ENCODE peak calls at places on chromosomes 2 and 18, in nine cellular contexts. D is aorta, M is endothelial cell of umbilical vein, N is upper lobe of left lung, O is heart right ventricle, A is right atrium auricular region, T is fibroblast of pulmonary artery, Y is foreskin fibroblast, I is AG10803. P is an unnamed sample.

GRCh38 chr2:177478907-177479306 is 86.3 kb downstream of the AGPS start:
- DNase-seq in D (no peak), M (no peak), N (no peak), O (no peak), A (no peak), T (no peak), Y (no peak), I (no peak), P (no peak)

GRCh38 chr2:20141056-20141762 is 83.7 kb downstream of the SDC1 start:
- DNase-seq in D (peak), M (peak), N (no peak), O (peak), A (peak), T (peak), Y (peak), I (peak), P (peak)

GRCh38 chr2:239257511-239257937 is 143.3 kb downstream of the HDAC4 start:
- DNase-seq in D (no peak), M (peak), N (no peak), O (no peak), A (no peak), T (peak), Y (peak), I (peak), P (peak)

GRCh38 chr2:5077479-5078089 is 614.6 kb upstream of the SOX11 start:
- DNase-seq in D (no peak), M (no peak), N (no peak), O (no peak), A (no peak), T (peak), Y (no peak), I (no peak), P (no peak)

GRCh38 chr18:911025-911424 is 6.4 kb downstream of the ADCYAP1 start:
- DNase-seq in D (no peak), M (no peak), N (no peak), O (no peak), A (no peak), T (no peak), Y (no peak), I (no peak), P (no peak)

GRCh38 chr2:240812301-240812680 is 7.7 kb downstream of the KIF1A start:
- DNase-seq in D (peak), M (no peak), N (peak), O (no peak), A (no peak), T (no peak), Y (no peak), I (no peak), P (no peak)

GRCh38 chr2:136004920-136005319 is 19.5 kb upstream of the DARS1 start:
- DNase-seq in D (no peak), M (no peak), N (no peak), O (no peak), A (no peak), T (no peak), Y (no peak), I (no peak), P (no peak)

GRCh38 chr2:38528008-38528442 is 74.7 kb downstream of the HNRNPLL start:
- DNase-seq in D (peak), M (peak), N (peak), O (peak), A (no peak), T (peak), Y (peak), I (peak), P (no peak)

GRCh38 chr2:168190590-168191336 is 56.6 kb downstream of the STK39 start:
- DNase-seq in D (no peak), M (no peak), N (no peak), O (no peak), A (no peak), T (no peak), Y (no peak), I (no peak), P (no peak)

GRCh38 chr2:238651306-238652052 is 196.4 kb upstream of the TWIST2 start:
- DNase-seq in D (no peak), M (no peak), N (no peak), O (no peak), A (peak), T (no peak), Y (no peak), I (no peak), P (no peak)

GRCh38 chr2:208545398-208546042 is 138.9 kb downstream of the PTH2R start:
- DNase-seq in D (no peak), M (no peak), N (no peak), O (no peak), A (no peak), T (no peak), Y (no peak), I (no peak), P (no peak)

GRCh38 chr2:200677721-200678532 is 92.1 kb downstream of the AOX1 start:
- DNase-seq in D (no peak), M (peak), N (no peak), O (no peak), A (peak), T (peak), Y (no peak), I (peak), P (peak)

GRCh38 chr2:64819774-64820688 is 166.3 kb upstream of the SERTAD2 start:
- DNase-seq in D (no peak), M (no peak), N (no peak), O (no peak), A (no peak), T (no peak), Y (no peak), I (no peak), P (no peak)

GRCh38 chr2:20421988-20422678 is 24.7 kb upstream of the RHOB start:
- DNase-seq in D (peak), M (no peak), N (peak), O (peak), A (peak), T (peak), Y (peak), I (peak), P (peak)

GRCh38 chr2:111162718-111163331 is 42.1 kb downstream of the BCL2L11 start:
- DNase-seq in D (no peak), M (peak), N (no peak), O (no peak), A (no peak), T (peak), Y (no peak), I (no peak), P (no peak)

GRCh38 chr18:3048121-3048520 is 35.2 kb upstream of the LPIN2 start:
- DNase-seq in D (no peak), M (no peak), N (no peak), O (no peak), A (peak), T (no peak), Y (no peak), I (no peak), P (no peak)

GRCh38 chr2:225937625-225938024 is 538.1 kb downstream of the NYAP2 start:
- DNase-seq in D (no peak), M (no peak), N (no peak), O (no peak), A (no peak), T (peak), Y (peak), I (peak), P (peak)

GRCh38 chr2:53188846-53189245 is 578.8 kb upstream of the CHAC2 start:
- DNase-seq in D (no peak), M (no peak), N (no peak), O (no peak), A (no peak), T (no peak), Y (no peak), I (no peak), P (no peak)

GRCh38 chr2:219539926-219540678 is 3.5 kb downstream of the CHPF start:
- DNase-seq in D (no peak), M (no peak), N (peak), O (no peak), A (no peak), T (no peak), Y (no peak), I (no peak), P (no peak)

GRCh38 chr18:32478818-32479217 is 8.1 kb upstream of the GAREM1 start:
- DNase-seq in D (no peak), M (no peak), N (no peak), O (no peak), A (no peak), T (no peak), Y (no peak), I (no peak), P (no peak)

GRCh38 chr18:46877329-46877987 is 39.8 kb downstream of the PIAS2 start:
- DNase-seq in D (no peak), M (no peak), N (no peak), O (no peak), A (no peak), T (no peak), Y (no peak), I (no peak), P (no peak)

GRCh38 chr2:13558368-13558767 is 841.6 kb downstream of the TRIB2 start:
- DNase-seq in D (no peak), M (no peak), N (no peak), O (no peak), A (no peak), T (no peak), Y (no peak), I (no peak), P (peak)

GRCh38 chr2:223027442-223027841 is 24.5 kb upstream of the KCNE4 start:
- DNase-seq in D (peak), M (peak), N (no peak), O (no peak), A (no peak), T (peak), Y (peak), I (peak), P (peak)

GRCh38 chr2:12918138-12918840 is 201.6 kb downstream of the TRIB2 start:
- DNase-seq in D (no peak), M (no peak), N (no peak), O (no peak), A (no peak), T (peak), Y (no peak), I (no peak), P (peak)

GRCh38 chr18:11322716-11323115 is 173.3 kb upstream of the PIEZO2 start:
- DNase-seq in D (no peak), M (no peak), N (no peak), O (no peak), A (no peak), T (no peak), Y (no peak), I (no peak), P (no peak)

GRCh38 chr2:157587576-157587975 is 41.1 kb downstream of the ACVR1C start:
- DNase-seq in D (no peak), M (no peak), N (no peak), O (no peak), A (no peak), T (no peak), Y (no peak), I (no peak), P (no peak)

GRCh38 chr2:234491281-234491680 is 5.6 kb downstream of the ARL4C start:
- DNase-seq in D (no peak), M (no peak), N (no peak), O (no peak), A (no peak), T (no peak), Y (no peak), I (peak), P (no peak)

GRCh38 chr2:60312618-60313017 is 240.8 kb downstream of the BCL11A start:
- DNase-seq in D (no peak), M (no peak), N (no peak), O (no peak), A (no peak), T (no peak), Y (no peak), I (no peak), P (no peak)

GRCh38 chr2:217362710-217363109 is 502.8 kb upstream of the TNP1 start:
- DNase-seq in D (no peak), M (no peak), N (no peak), O (no peak), A (no peak), T (no peak), Y (no peak), I (no peak), P (no peak)

GRCh38 chr18:63002305-63002704 is 287.0 kb downstream of the PHLPP1 start:
- DNase-seq in D (no peak), M (no peak), N (no peak), O (no peak), A (no peak), T (no peak), Y (no peak), I (no peak), P (no peak)

GRCh38 chr2:134154269-134154668 is 99.6 kb upstream of the MGAT5 start:
- DNase-seq in D (no peak), M (peak), N (no peak), O (no peak), A (no peak), T (peak), Y (no peak), I (no peak), P (no peak)

GRCh38 chr2:199940373-199940772 is 14.9 kb downstream of the TYW5 start:
- DNase-seq in D (no peak), M (peak), N (no peak), O (no peak), A (no peak), T (peak), Y (no peak), I (peak), P (no peak)

GRCh38 chr2:113232123-113232522 is 46.6 kb downstream of the PAX8 start:
- DNase-seq in D (no peak), M (no peak), N (no peak), O (no peak), A (no peak), T (no peak), Y (no peak), I (no peak), P (no peak)

GRCh38 chr2:113231064-113231463 is 47.7 kb downstream of the PAX8 start:
- DNase-seq in D (no peak), M (no peak), N (no peak), O (no peak), A (no peak), T (no peak), Y (no peak), I (no peak), P (no peak)

GRCh38 chr2:113228991-113229716 is 49.6 kb downstream of the PAX8 start:
- DNase-seq in D (peak), M (no peak), N (no peak), O (no peak), A (no peak), T (no peak), Y (no peak), I (no peak), P (no peak)

GRCh38 chr2:113229795-113230194 is 48.9 kb downstream of the PAX8 start:
- DNase-seq in D (peak), M (no peak), N (no peak), O (no peak), A (no peak), T (no peak), Y (no peak), I (no peak), P (no peak)

DNA sequence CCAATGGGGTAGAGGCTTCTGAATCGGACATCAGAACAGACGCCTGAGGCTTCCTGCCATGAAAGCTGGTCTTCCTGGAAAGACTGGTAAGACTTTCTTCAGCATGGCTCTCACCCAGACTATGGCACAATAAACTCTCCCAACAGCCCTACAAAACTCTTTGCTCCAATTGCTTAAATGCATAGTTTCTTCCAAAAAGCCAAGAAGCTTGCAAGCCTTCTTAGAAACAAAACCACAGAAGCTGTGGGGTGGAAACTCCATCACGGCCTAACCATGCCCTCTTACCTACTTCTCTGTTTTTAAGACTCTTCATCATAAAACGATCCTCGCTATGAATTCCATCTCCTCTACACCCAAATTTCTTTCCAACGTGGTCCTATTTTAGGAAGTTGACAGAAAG is 48.2 kb downstream of the PAX8 start:
- DNase-seq in D (peak), M (no peak), N (no peak), O (no peak), A (no peak), T (no peak), Y (no peak), I (peak), P (no peak)
- H3K4me3 ChIP-seq in D (no peak), M (no peak), N (no peak), O (no peak), A (no peak), T (no peak), Y (no peak), I (no peak), P (no peak)

GRCh38 chr2:29117636-29118303 is 2.6 kb downstream of the CLIP4 start:
- DNase-seq in D (no peak), M (peak), N (no peak), O (no peak), A (no peak), T (peak), Y (no peak), I (peak), P (no peak)
- H3K4me3 ChIP-seq in D (no peak), M (no peak), N (no peak), O (no peak), A (no peak), T (no peak), Y (no peak), I (no peak), P (no peak)

DNA sequence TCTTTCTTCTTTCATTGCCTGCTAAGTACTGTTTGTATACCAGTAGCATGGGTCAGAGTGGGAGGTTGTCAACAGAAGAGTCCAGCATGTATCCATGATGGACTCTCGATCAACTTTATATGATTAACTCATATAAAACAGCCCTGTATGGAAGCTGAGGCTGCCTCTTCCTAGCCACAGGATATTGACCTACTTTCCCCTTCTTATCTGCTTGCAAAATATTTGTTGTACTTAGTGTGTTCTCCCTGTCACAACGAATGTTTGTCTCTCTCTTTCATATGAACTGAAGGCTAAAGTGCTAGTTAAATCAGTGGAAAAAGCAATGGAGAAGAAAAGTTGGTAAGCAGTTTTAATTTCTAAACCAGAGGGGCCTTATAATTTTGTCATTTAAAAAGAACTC is 17.8 kb downstream of the MYO1B start:
- DNase-seq in D (no peak), M (no peak), N (no peak), O (no peak), A (no peak), T (peak), Y (no peak), I (no peak), P (no peak)
- H3K4me3 ChIP-seq in D (no peak), M (no peak), N (no peak), O (no peak), A (no peak), T (no peak), Y (no peak), I (no peak), P (no peak)

GRCh38 chr2:55361465-55362189 is 58.0 kb downstream of the CCDC88A start:
- DNase-seq in D (no peak), M (no peak), N (no peak), O (no peak), A (no peak), T (no peak), Y (no peak), I (no peak), P (no peak)
- H3K4me3 ChIP-seq in D (no peak), M (no peak), N (no peak), O (no peak), A (no peak), T (no peak), Y (no peak), I (no peak), P (no peak)

GRCh38 chr18:28523758-28524475 is 347.0 kb upstream of the CDH2 start:
- DNase-seq in D (no peak), M (no peak), N (no peak), O (no peak), A (no peak), T (no peak), Y (no peak), I (no peak), P (no peak)
- H3K4me3 ChIP-seq in D (no peak), M (no peak), N (no peak), O (no peak), A (no peak), T (no peak), Y (no peak), I (no peak), P (no peak)

DNA sequence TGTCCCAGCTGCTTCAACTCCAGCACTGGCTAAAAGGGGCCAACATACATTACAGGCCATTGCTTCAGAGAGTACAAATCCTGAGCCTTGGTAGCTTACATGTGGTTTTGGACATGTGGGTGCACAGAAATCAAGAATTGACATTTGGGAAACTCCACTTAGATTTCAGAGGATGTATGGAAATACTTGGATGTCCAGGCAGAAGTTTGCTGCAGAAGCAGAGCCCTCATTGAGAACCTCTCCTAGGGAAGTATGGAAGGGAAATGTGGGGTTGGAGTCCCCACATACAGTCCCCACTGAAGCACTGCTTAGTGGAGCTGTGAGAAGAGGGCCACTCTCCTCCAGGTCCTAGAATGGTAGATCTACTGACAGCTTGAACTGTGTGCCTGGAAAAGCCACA is 218.0 kb upstream of the CWC22 start:
- DNase-seq in D (no peak), M (no peak), N (no peak), O (no peak), A (no peak), T (no peak), Y (no peak), I (no peak), P (no peak)
- H3K4me3 ChIP-seq in D (no peak), M (no peak), N (no peak), O (no peak), A (no peak), T (no peak), Y (no peak), I (no peak), P (no peak)

DNA sequence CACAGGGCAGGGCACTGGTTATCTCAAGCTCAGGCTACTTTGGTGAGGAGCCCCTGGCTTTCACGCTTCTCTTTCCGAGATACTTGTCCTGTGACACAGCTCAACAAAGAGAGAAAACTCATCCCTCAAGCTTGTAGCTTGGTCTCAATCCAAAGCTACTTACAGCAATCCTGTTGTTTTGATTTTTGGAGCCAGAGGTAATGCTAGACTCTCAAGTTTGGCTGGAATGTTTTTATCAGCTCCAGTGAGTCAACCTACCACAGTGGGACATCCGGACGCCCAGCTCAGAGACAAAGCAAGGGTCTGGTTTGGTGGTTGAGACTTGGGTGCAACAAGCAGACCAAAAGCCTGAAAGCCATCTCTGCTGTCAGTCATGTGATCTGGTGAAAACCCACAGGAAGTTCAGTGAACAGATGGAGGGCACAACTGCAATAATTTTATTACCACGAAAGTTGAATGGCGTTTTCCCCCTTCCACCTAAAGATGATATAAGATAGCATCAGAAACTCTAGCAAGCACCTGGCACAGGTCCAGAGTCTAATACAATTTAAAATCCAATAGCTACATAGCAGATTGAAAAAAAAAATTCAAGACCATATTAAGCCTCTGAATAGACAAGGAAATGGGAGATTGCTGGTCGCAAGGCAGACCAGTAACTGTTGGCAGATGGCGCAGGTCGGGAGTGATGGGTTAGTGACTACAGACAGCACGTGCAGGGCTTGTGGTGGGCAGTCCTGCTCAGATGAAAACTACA is 102.3 kb upstream of the SMAD7 start:
- DNase-seq in D (no peak), M (no peak), N (no peak), O (no peak), A (no peak), T (peak), Y (peak), I (peak), P (peak)
- H3K4me3 ChIP-seq in D (no peak), M (no peak), N (no peak), O (no peak), A (no peak), T (no peak), Y (no peak), I (peak), P (no peak)

GRCh38 chr2:45859682-45860081 is 208.2 kb downstream of the PRKCE start:
- DNase-seq in D (no peak), M (no peak), N (no peak), O (no peak), A (no peak), T (no peak), Y (no peak), I (no peak), P (no peak)
- H3K4me3 ChIP-seq in D (no peak), M (no peak), N (no peak), O (no peak), A (no peak), T (no peak), Y (no peak), I (no peak), P (no peak)